ENCODE peak calls at places on chromosomes 16 and 17, in four cellular contexts. One of them, this sample, is unnamed.

GRCh38 chr17:22516861-22517636 is 824.7 kb downstream of the KCNJ18 start:
- DNase-seq in PC-3: no peak
- DNase-seq in HCT116: no peak
- DNase-seq in GM23248: no peak
- DNase-seq in this sample: no peak

GRCh38 chr16:5328546-5328945 is 231.0 kb upstream of the EEF2KMT start:
- DNase-seq in GM23248: no peak
- DNase-seq in HCT116: no peak
- DNase-seq in PC-3: no peak
- DNase-seq in this sample: peak

GRCh38 chr16:1019234-1019933 is 37.8 kb downstream of the SOX8 start:
- DNase-seq in PC-3: peak
- DNase-seq in GM23248: peak
- DNase-seq in HCT116: no peak
- DNase-seq in this sample: peak

GRCh38 chr16:81337097-81337496 is 22.3 kb downstream of the GAN start:
- DNase-seq in HCT116: no peak
- DNase-seq in GM23248: peak
- DNase-seq in PC-3: peak
- DNase-seq in this sample: no peak

GRCh38 chr17:78921437-78921971 is 3.7 kb downstream of the TIMP2 start:
- DNase-seq in GM23248: peak
- DNase-seq in PC-3: no peak
- DNase-seq in HCT116: no peak
- DNase-seq in this sample: peak

GRCh38 chr17:16652847-16653366 is 743 bp downstream of the ZNF624 start:
- DNase-seq in PC-3: peak
- DNase-seq in GM23248: no peak
- DNase-seq in HCT116: peak
- DNase-seq in this sample: no peak

GRCh38 chr16:28882476-28883180 is 4.3 kb downstream of the ATP2A1 start:
- DNase-seq in GM23248: no peak
- DNase-seq in PC-3: no peak
- DNase-seq in HCT116: no peak
- DNase-seq in this sample: no peak

GRCh38 chr17:29918922-29919856 is 10.8 kb downstream of the SSH2 start:
- DNase-seq in PC-3: peak
- DNase-seq in GM23248: peak
- DNase-seq in HCT116: no peak
- DNase-seq in this sample: no peak

GRCh38 chr17:40795019-40795667 is 4.6 kb downstream of the KRT28 start:
- DNase-seq in GM23248: no peak
- DNase-seq in HCT116: no peak
- DNase-seq in PC-3: no peak
- DNase-seq in this sample: no peak

GRCh38 chr16:81374514-81374913 is 59.8 kb downstream of the GAN start:
- DNase-seq in PC-3: no peak
- DNase-seq in HCT116: no peak
- DNase-seq in GM23248: no peak
- DNase-seq in this sample: no peak

GRCh38 chr17:5500247-5500803 is 14.0 kb downstream of the MIS12 start:
- DNase-seq in GM23248: peak
- DNase-seq in PC-3: no peak
- DNase-seq in HCT116: no peak
- DNase-seq in this sample: no peak

GRCh38 chr16:73015612-73016487 is 32.1 kb downstream of the ZFHX3 start:
- DNase-seq in HCT116: peak
- DNase-seq in GM23248: no peak
- DNase-seq in PC-3: peak
- DNase-seq in this sample: no peak

GRCh38 chr16:30741461-30741914 is 6.7 kb upstream of the PHKG2 start:
- DNase-seq in HCT116: peak
- DNase-seq in GM23248: peak
- DNase-seq in PC-3: peak
- DNase-seq in this sample: no peak

GRCh38 chr17:74350486-74350885 is 11.2 kb downstream of the BTBD17 start:
- DNase-seq in HCT116: no peak
- DNase-seq in PC-3: no peak
- DNase-seq in GM23248: no peak
- DNase-seq in this sample: no peak

GRCh38 chr16:81873843-81874752 is 95.0 kb downstream of the PLCG2 start:
- DNase-seq in PC-3: peak
- DNase-seq in HCT116: peak
- DNase-seq in GM23248: peak
- DNase-seq in this sample: peak

GRCh38 chr16:1169285-1170075 is 16.6 kb downstream of the CACNA1H start:
- DNase-seq in GM23248: no peak
- DNase-seq in HCT116: no peak
- DNase-seq in PC-3: no peak
- DNase-seq in this sample: no peak

GRCh38 chr17:12911241-12911640 is 106.6 kb downstream of the ELAC2 start:
- DNase-seq in HCT116: no peak
- DNase-seq in PC-3: no peak
- DNase-seq in GM23248: peak
- DNase-seq in this sample: no peak

GRCh38 chr17:66459811-66460270 is 157.4 kb downstream of the PRKCA start:
- DNase-seq in HCT116: peak
- DNase-seq in GM23248: peak
- DNase-seq in PC-3: peak
- DNase-seq in this sample: no peak

GRCh38 chr17:76742958-76743357 is 5.0 kb downstream of the MFSD11 start:
- DNase-seq in HCT116: no peak
- DNase-seq in GM23248: peak
- DNase-seq in PC-3: peak
- DNase-seq in this sample: no peak

GRCh38 chr16:88383401-88384221 is 852 bp downstream of the ZNF469 start:
- DNase-seq in HCT116: peak
- DNase-seq in PC-3: peak
- DNase-seq in GM23248: peak
- DNase-seq in this sample: peak

GRCh38 chr16:8730335-8730915 is 56.0 kb downstream of the ABAT start:
- DNase-seq in HCT116: no peak
- DNase-seq in PC-3: no peak
- DNase-seq in GM23248: no peak
- DNase-seq in this sample: no peak

GRCh38 chr17:35892091-35892637 is 12.0 kb upstream of the CCL5 start:
- DNase-seq in PC-3: no peak
- DNase-seq in GM23248: no peak
- DNase-seq in HCT116: no peak
- DNase-seq in this sample: no peak

GRCh38 chr17:35890774-35891155 is 10.6 kb upstream of the CCL5 start:
- DNase-seq in PC-3: no peak
- DNase-seq in HCT116: no peak
- DNase-seq in GM23248: no peak
- DNase-seq in this sample: peak

GRCh38 chr17:35889241-35889640 is 9.1 kb upstream of the CCL5 start:
- DNase-seq in PC-3: no peak
- DNase-seq in HCT116: no peak
- DNase-seq in GM23248: no peak
- DNase-seq in this sample: no peak

GRCh38 chr17:35891273-35891672 is 11.1 kb upstream of the CCL5 start:
- DNase-seq in HCT116: no peak
- DNase-seq in PC-3: no peak
- DNase-seq in GM23248: no peak
- DNase-seq in this sample: no peak

DNA sequence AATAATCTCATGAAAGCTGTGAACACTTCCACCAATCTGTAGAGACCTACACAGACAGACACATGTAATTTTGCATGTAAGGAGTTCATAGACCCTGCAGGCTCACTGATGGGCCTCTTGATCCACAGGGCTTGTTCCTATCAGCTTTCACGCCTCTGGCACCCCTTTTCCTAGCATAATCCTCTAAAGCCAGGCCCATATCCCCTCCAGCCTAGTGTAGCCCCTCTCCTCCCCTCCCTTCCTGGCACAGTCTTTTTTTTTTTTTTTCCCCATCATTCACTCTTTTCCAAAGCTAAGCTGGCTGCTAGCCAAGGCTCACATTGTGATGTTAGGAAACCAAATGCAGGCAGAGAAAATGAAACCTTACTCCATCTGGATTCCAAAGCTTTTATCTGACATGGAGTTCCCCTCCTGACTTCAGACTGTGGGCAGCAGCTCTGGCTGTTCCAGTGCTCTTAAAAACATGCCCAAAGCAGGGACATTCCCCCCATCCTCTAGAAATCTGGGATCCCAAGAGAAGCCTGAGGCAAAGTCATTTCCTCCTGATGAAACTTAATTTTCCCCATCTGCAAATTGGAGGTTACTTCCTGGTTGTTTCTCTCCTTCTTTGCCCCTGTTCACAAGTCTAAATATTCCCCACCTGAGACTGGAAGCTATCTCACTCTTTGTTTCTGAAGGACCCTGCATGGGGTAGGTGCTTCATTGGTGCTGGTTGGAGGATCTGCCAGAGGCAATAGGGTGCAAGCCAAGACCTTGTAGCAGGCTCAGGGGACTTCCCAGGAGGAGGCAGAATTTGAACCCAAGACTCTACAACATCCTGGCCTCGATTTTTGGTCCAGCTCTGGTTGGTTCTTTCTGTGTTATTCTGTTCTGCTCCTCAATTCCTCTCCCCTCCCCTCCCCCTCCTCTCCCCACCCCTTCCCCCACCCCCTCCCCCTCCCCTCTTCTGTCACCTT is 9.9 kb upstream of the CCL5 start:
- DNase-seq in PC-3: no peak
- DNase-seq in HCT116: no peak
- DNase-seq in GM23248: peak
- DNase-seq in this sample: peak
- TF ChIP-seq EZH2phosphoT487 in PC-3: no peak
- TF ChIP-seq EZH2phosphoT487 in HCT116: no peak
- TF ChIP-seq EZH2phosphoT487 in GM23248: no peak
- TF ChIP-seq EZH2phosphoT487 in this sample: no peak

GRCh38 chr16:83626676-83627075 is 181.1 kb upstream of the HSBP1 start:
- DNase-seq in HCT116: no peak
- DNase-seq in PC-3: no peak
- DNase-seq in GM23248: no peak
- DNase-seq in this sample: no peak

GRCh38 chr16:83622010-83622409 is 185.8 kb upstream of the HSBP1 start:
- DNase-seq in PC-3: no peak
- DNase-seq in GM23248: no peak
- DNase-seq in HCT116: no peak
- DNase-seq in this sample: no peak

GRCh38 chr16:83624436-83625120 is 183.2 kb upstream of the HSBP1 start:
- DNase-seq in GM23248: no peak
- DNase-seq in PC-3: no peak
- DNase-seq in HCT116: no peak
- DNase-seq in this sample: no peak

GRCh38 chr16:83626204-83626603 is 181.6 kb upstream of the HSBP1 start:
- DNase-seq in PC-3: no peak
- DNase-seq in HCT116: no peak
- DNase-seq in GM23248: no peak
- DNase-seq in this sample: no peak

GRCh38 chr16:83623091-83623730 is 184.6 kb upstream of the HSBP1 start:
- DNase-seq in PC-3: no peak
- DNase-seq in HCT116: no peak
- DNase-seq in GM23248: no peak
- DNase-seq in this sample: no peak
- TF ChIP-seq EZH2phosphoT487 in PC-3: no peak
- TF ChIP-seq EZH2phosphoT487 in HCT116: no peak
- TF ChIP-seq EZH2phosphoT487 in GM23248: no peak
- TF ChIP-seq EZH2phosphoT487 in this sample: no peak

GRCh38 chr17:82929676-82930042 is 89.8 kb upstream of the ZNF750 start:
- DNase-seq in PC-3: no peak
- DNase-seq in HCT116: no peak
- DNase-seq in GM23248: no peak
- DNase-seq in this sample: no peak

GRCh38 chr17:82927311-82927660 is 87.5 kb upstream of the ZNF750 start:
- DNase-seq in GM23248: no peak
- DNase-seq in PC-3: no peak
- DNase-seq in HCT116: no peak
- DNase-seq in this sample: no peak

GRCh38 chr17:82926716-82927115 is 86.9 kb upstream of the ZNF750 start:
- DNase-seq in HCT116: no peak
- DNase-seq in GM23248: no peak
- DNase-seq in PC-3: no peak
- DNase-seq in this sample: no peak

GRCh38 chr17:82929011-82929622 is 89.3 kb upstream of the ZNF750 start:
- DNase-seq in HCT116: no peak
- DNase-seq in PC-3: no peak
- DNase-seq in GM23248: no peak
- DNase-seq in this sample: no peak

DNA sequence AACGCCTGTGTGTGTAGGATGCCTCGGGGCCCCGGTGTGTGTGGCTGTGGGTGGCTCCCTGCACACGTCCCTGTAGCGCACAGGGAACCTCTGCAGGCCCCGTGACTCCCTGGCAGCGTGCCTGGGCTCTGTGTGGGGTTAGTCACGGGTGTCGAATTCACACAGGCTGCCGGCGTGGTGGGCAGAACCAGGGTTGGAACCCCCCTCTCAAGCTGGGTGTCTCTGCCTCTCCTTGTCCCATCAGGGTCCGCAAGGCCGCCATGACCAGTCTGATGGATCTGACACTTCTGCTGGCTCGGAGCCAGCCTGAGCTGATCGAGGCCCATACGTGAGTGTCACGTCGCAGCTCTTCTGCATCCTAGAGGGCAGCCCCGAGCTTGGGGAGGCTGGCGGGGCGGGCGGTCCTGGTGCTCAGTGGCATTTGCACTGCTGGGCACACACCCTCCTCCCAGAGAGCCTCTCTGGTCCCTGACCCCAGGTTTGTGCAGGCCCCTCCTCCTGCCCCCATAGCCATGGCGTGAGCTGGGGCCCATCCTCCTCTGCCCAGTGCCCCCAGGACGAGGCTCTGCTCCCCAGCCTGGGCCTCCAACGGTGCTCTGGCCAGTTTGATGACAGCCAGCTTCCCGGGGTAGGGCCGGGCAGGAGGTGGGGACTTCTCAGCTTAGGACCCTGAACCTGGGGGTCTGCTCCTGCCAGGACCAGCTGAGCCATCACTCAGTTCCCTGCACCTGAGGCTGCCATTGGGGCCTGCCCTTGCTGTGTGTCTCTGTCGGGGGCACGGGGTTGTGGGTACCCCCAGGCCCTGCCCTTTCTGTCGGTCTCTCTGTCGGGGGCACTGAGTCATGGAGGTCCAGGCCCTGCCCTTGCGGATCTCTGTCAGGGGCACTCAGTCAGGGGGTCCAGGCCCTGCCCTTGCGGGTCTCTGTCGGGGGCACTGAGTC is 88.1 kb upstream of the ZNF750 start:
- DNase-seq in HCT116: no peak
- DNase-seq in PC-3: no peak
- DNase-seq in GM23248: no peak
- DNase-seq in this sample: no peak
- TF ChIP-seq EZH2phosphoT487 in HCT116: no peak
- TF ChIP-seq EZH2phosphoT487 in PC-3: no peak
- TF ChIP-seq EZH2phosphoT487 in GM23248: no peak
- TF ChIP-seq EZH2phosphoT487 in this sample: no peak

GRCh38 chr17:80902197-80903019 is 89.2 kb upstream of the CHMP6 start:
- DNase-seq in HCT116: no peak
- DNase-seq in GM23248: no peak
- DNase-seq in PC-3: no peak
- DNase-seq in this sample: no peak

GRCh38 chr17:80898706-80899105 is 92.9 kb upstream of the CHMP6 start:
- DNase-seq in PC-3: no peak
- DNase-seq in HCT116: no peak
- DNase-seq in GM23248: no peak
- DNase-seq in this sample: no peak

GRCh38 chr17:80901319-80901718 is 90.3 kb upstream of the CHMP6 start:
- DNase-seq in HCT116: no peak
- DNase-seq in GM23248: no peak
- DNase-seq in PC-3: no peak
- DNase-seq in this sample: no peak

GRCh38 chr17:80903041-80903611 is 88.5 kb upstream of the CHMP6 start:
- DNase-seq in PC-3: no peak
- DNase-seq in HCT116: no peak
- DNase-seq in GM23248: no peak
- DNase-seq in this sample: no peak

GRCh38 chr17:80899402-80900268 is 92.0 kb upstream of the CHMP6 start:
- DNase-seq in GM23248: peak
- DNase-seq in HCT116: peak
- DNase-seq in PC-3: peak
- DNase-seq in this sample: peak
- TF ChIP-seq EZH2phosphoT487 in GM23248: no peak
- TF ChIP-seq EZH2phosphoT487 in HCT116: no peak
- TF ChIP-seq EZH2phosphoT487 in PC-3: no peak
- TF ChIP-seq EZH2phosphoT487 in this sample: no peak